ENCODE peak calls at places on chromosome 3, in ten cellular contexts. One of them, this sample, is unnamed.

GRCh38 chr3:61015840-61016239 is 235.4 kb downstream of the FHIT start:
- DNase-seq in cardiac fibroblast: no peak
- DNase-seq in fibroblast of lung: no peak
- DNase-seq in brain microvascular endothelial cell: no peak
- DNase-seq in small intestine: no peak
- DNase-seq in A549: no peak
- DNase-seq in kidney: no peak
- DNase-seq in bronchial epithelial cell: no peak
- DNase-seq in neural progenitor cell: no peak
- DNase-seq in heart right ventricle: no peak
- DNase-seq in this sample: no peak

GRCh38 chr3:105334138-105334882 is 32.4 kb upstream of the ALCAM start:
- DNase-seq in A549: no peak
- DNase-seq in brain microvascular endothelial cell: no peak
- DNase-seq in neural progenitor cell: no peak
- DNase-seq in cardiac fibroblast: peak; percentile 70
- DNase-seq in kidney: no peak
- DNase-seq in heart right ventricle: no peak
- DNase-seq in bronchial epithelial cell: peak; percentile 65
- DNase-seq in small intestine: no peak
- DNase-seq in fibroblast of lung: no peak
- DNase-seq in this sample: no peak

GRCh38 chr3:49158108-49158709 is 7.9 kb downstream of the CCDC71 start:
- DNase-seq in cardiac fibroblast: no peak
- DNase-seq in neural progenitor cell: peak; percentile 63
- DNase-seq in brain microvascular endothelial cell: no peak
- DNase-seq in fibroblast of lung: peak; percentile 19
- DNase-seq in heart right ventricle: no peak
- DNase-seq in kidney: no peak
- DNase-seq in A549: no peak
- DNase-seq in bronchial epithelial cell: peak; percentile 34
- DNase-seq in small intestine: peak; percentile 82
- DNase-seq in this sample: no peak

GRCh38 chr3:51953445-51953844 is 1.7 kb upstream of the GPR62 start:
- DNase-seq in kidney: no peak
- DNase-seq in heart right ventricle: no peak
- DNase-seq in bronchial epithelial cell: peak; percentile 89
- DNase-seq in neural progenitor cell: no peak
- DNase-seq in A549: no peak
- DNase-seq in cardiac fibroblast: peak; percentile 81
- DNase-seq in brain microvascular endothelial cell: peak; percentile 67
- DNase-seq in fibroblast of lung: peak; percentile 68
- DNase-seq in small intestine: no peak
- DNase-seq in this sample: no peak

GRCh38 chr3:63706321-63707085 is 54.0 kb downstream of the SNTN start:
- DNase-seq in small intestine: no peak
- DNase-seq in heart right ventricle: no peak
- DNase-seq in fibroblast of lung: no peak
- DNase-seq in kidney: no peak
- DNase-seq in bronchial epithelial cell: peak; percentile 73
- DNase-seq in A549: no peak
- DNase-seq in cardiac fibroblast: peak; percentile 16
- DNase-seq in neural progenitor cell: no peak
- DNase-seq in brain microvascular endothelial cell: no peak
- DNase-seq in this sample: no peak

GRCh38 chr3:136380530-136380929 is 130.4 kb downstream of the PCCB start:
- DNase-seq in neural progenitor cell: no peak
- DNase-seq in fibroblast of lung: peak; percentile 56
- DNase-seq in A549: no peak
- DNase-seq in heart right ventricle: no peak
- DNase-seq in kidney: no peak
- DNase-seq in brain microvascular endothelial cell: peak; percentile 50
- DNase-seq in bronchial epithelial cell: peak; percentile 36
- DNase-seq in small intestine: no peak
- DNase-seq in cardiac fibroblast: peak; percentile 46
- DNase-seq in this sample: no peak

GRCh38 chr3:71752911-71753715 is 542 bp upstream of the GPR27 start:
- DNase-seq in small intestine: no peak
- DNase-seq in cardiac fibroblast: no peak
- DNase-seq in A549: no peak
- DNase-seq in bronchial epithelial cell: no peak
- DNase-seq in brain microvascular endothelial cell: no peak
- DNase-seq in fibroblast of lung: no peak
- DNase-seq in neural progenitor cell: peak; percentile 29
- DNase-seq in heart right ventricle: no peak
- DNase-seq in kidney: peak; percentile 72
- DNase-seq in this sample: no peak

GRCh38 chr3:187130346-187131066 is 8.8 kb downstream of the RPL39L start:
- DNase-seq in A549: no peak
- DNase-seq in neural progenitor cell: no peak
- DNase-seq in bronchial epithelial cell: peak; percentile 83
- DNase-seq in fibroblast of lung: peak; percentile 68
- DNase-seq in small intestine: peak; percentile 80
- DNase-seq in brain microvascular endothelial cell: peak; percentile 69
- DNase-seq in cardiac fibroblast: peak; percentile 87
- DNase-seq in kidney: no peak
- DNase-seq in heart right ventricle: no peak
- DNase-seq in this sample: no peak

GRCh38 chr3:123423026-123423425 is 25.9 kb downstream of the ADCY5 start:
- DNase-seq in brain microvascular endothelial cell: no peak
- DNase-seq in kidney: peak; percentile 84
- DNase-seq in small intestine: peak; percentile 87
- DNase-seq in heart right ventricle: peak; percentile 59
- DNase-seq in fibroblast of lung: no peak
- DNase-seq in A549: no peak
- DNase-seq in cardiac fibroblast: no peak
- DNase-seq in neural progenitor cell: no peak
- DNase-seq in bronchial epithelial cell: no peak
- DNase-seq in this sample: no peak

GRCh38 chr3:149010504-149010951 is 19.2 kb downstream of the GYG1 start:
- DNase-seq in cardiac fibroblast: no peak
- DNase-seq in A549: no peak
- DNase-seq in small intestine: no peak
- DNase-seq in neural progenitor cell: no peak
- DNase-seq in bronchial epithelial cell: no peak
- DNase-seq in heart right ventricle: no peak
- DNase-seq in brain microvascular endothelial cell: no peak
- DNase-seq in fibroblast of lung: peak; percentile 62
- DNase-seq in kidney: no peak
- DNase-seq in this sample: no peak

GRCh38 chr3:5330152-5330810 is 142.8 kb downstream of the EDEM1 start:
- DNase-seq in kidney: no peak
- DNase-seq in fibroblast of lung: peak; percentile 1
- DNase-seq in heart right ventricle: no peak
- DNase-seq in cardiac fibroblast: peak; percentile 2
- DNase-seq in neural progenitor cell: no peak
- DNase-seq in brain microvascular endothelial cell: peak; percentile 0
- DNase-seq in A549: peak; percentile 35
- DNase-seq in bronchial epithelial cell: peak; percentile 97
- DNase-seq in small intestine: no peak
- DNase-seq in this sample: no peak

GRCh38 chr3:50406487-50406886 is 47.2 kb upstream of the TMEM115 start:
- DNase-seq in bronchial epithelial cell: no peak
- DNase-seq in kidney: no peak
- DNase-seq in heart right ventricle: no peak
- DNase-seq in cardiac fibroblast: no peak
- DNase-seq in small intestine: no peak
- DNase-seq in A549: no peak
- DNase-seq in fibroblast of lung: no peak
- DNase-seq in brain microvascular endothelial cell: no peak
- DNase-seq in neural progenitor cell: no peak
- DNase-seq in this sample: no peak

GRCh38 chr3:191774485-191774884 is 313.5 kb downstream of the PYDC2 start:
- DNase-seq in fibroblast of lung: no peak
- DNase-seq in small intestine: no peak
- DNase-seq in cardiac fibroblast: peak; percentile 41
- DNase-seq in bronchial epithelial cell: peak; percentile 27
- DNase-seq in neural progenitor cell: no peak
- DNase-seq in heart right ventricle: no peak
- DNase-seq in A549: peak; percentile 16
- DNase-seq in brain microvascular endothelial cell: no peak
- DNase-seq in kidney: no peak
- DNase-seq in this sample: no peak

GRCh38 chr3:150599611-150600297 is 3.4 kb upstream of the SELENOT start:
- DNase-seq in fibroblast of lung: peak; percentile 42
- DNase-seq in neural progenitor cell: no peak
- DNase-seq in heart right ventricle: no peak
- DNase-seq in brain microvascular endothelial cell: peak; percentile 87
- DNase-seq in kidney: no peak
- DNase-seq in bronchial epithelial cell: peak; percentile 95
- DNase-seq in cardiac fibroblast: peak; percentile 79
- DNase-seq in A549: no peak
- DNase-seq in small intestine: no peak
- DNase-seq in this sample: no peak

GRCh38 chr3:5304789-5305680 is 117.5 kb downstream of the EDEM1 start:
- DNase-seq in neural progenitor cell: peak; percentile 78
- DNase-seq in bronchial epithelial cell: peak; percentile 49
- DNase-seq in heart right ventricle: no peak
- DNase-seq in cardiac fibroblast: peak; percentile 55
- DNase-seq in brain microvascular endothelial cell: peak; percentile 20
- DNase-seq in A549: peak; percentile 41
- DNase-seq in small intestine: peak; percentile 70
- DNase-seq in kidney: no peak
- DNase-seq in fibroblast of lung: peak; percentile 20
- DNase-seq in this sample: no peak

GRCh38 chr3:14351617-14352001 is 50.8 kb upstream of the SLC6A6 start:
- DNase-seq in kidney: no peak
- DNase-seq in A549: no peak
- DNase-seq in heart right ventricle: no peak
- DNase-seq in cardiac fibroblast: no peak
- DNase-seq in bronchial epithelial cell: no peak
- DNase-seq in neural progenitor cell: no peak
- DNase-seq in small intestine: no peak
- DNase-seq in fibroblast of lung: no peak
- DNase-seq in brain microvascular endothelial cell: no peak
- DNase-seq in this sample: no peak

GRCh38 chr3:178336336-178336735 is 199.9 kb upstream of the KCNMB2 start:
- DNase-seq in heart right ventricle: no peak
- DNase-seq in fibroblast of lung: no peak
- DNase-seq in bronchial epithelial cell: no peak
- DNase-seq in A549: no peak
- DNase-seq in neural progenitor cell: no peak
- DNase-seq in small intestine: no peak
- DNase-seq in kidney: no peak
- DNase-seq in brain microvascular endothelial cell: no peak
- DNase-seq in cardiac fibroblast: no peak
- DNase-seq in this sample: no peak

DNA sequence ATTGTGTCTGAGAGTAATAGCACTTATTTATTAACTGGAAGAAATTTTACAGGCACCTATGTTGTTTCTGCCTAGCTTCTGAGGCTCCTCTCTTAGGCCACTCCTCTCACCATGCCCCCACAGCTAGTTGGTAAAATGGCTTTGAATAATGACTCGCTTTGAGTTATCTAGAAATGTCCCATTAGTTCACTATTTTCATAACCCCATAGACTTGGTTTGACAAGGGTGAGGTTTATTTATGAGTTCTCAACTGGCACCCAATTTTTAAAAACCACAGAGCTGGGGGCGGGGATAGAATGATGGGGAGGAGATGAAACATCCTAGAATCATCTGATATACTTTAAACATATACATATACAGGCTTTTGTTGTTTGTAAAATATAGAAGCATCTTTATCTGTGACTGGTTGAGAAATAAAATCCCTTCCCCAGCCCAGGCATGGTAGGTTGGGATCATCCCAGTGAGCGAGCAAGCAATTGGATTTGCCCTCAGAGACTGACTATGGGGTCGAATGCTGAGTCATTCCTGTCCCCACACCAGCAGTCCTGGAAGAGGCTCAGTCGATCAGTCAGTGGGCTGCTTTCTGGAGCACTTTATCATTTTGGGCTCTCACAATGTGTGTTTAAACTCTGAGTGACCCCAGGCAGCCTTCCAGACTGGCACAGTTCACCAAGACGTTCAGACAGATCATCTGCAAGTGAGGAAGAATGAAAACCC is 60.2 kb upstream of the TSEN2 start:
- DNase-seq in heart right ventricle: no peak
- DNase-seq in bronchial epithelial cell: no peak
- DNase-seq in neural progenitor cell: no peak
- DNase-seq in fibroblast of lung: peak; percentile 77
- DNase-seq in kidney: no peak
- DNase-seq in small intestine: no peak
- DNase-seq in brain microvascular endothelial cell: peak; percentile 76
- DNase-seq in cardiac fibroblast: peak; percentile 32
- DNase-seq in A549: no peak
- DNase-seq in this sample: no peak
- H3K4me3 ChIP-seq in heart right ventricle: no peak overlapping the region
- H3K4me3 ChIP-seq in bronchial epithelial cell: no peak overlapping the region
- H3K4me3 ChIP-seq in neural progenitor cell: no peak overlapping the region
- H3K4me3 ChIP-seq in fibroblast of lung: no peak overlapping the region
- H3K4me3 ChIP-seq in kidney: no peak overlapping the region
- H3K4me3 ChIP-seq in small intestine: no peak overlapping the region
- H3K4me3 ChIP-seq in brain microvascular endothelial cell: no peak overlapping the region
- H3K4me3 ChIP-seq in cardiac fibroblast: no peak overlapping the region
- H3K4me3 ChIP-seq in A549: no peak overlapping the region
- H3K4me3 ChIP-seq in this sample: no peak overlapping the region

GRCh38 chr3:65077124-65077523 is 389.3 kb upstream of the ADAMTS9 start:
- DNase-seq in fibroblast of lung: no peak
- DNase-seq in brain microvascular endothelial cell: no peak
- DNase-seq in A549: no peak
- DNase-seq in small intestine: no peak
- DNase-seq in bronchial epithelial cell: no peak
- DNase-seq in kidney: no peak
- DNase-seq in heart right ventricle: no peak
- DNase-seq in neural progenitor cell: no peak
- DNase-seq in cardiac fibroblast: no peak
- DNase-seq in this sample: no peak
- H3K4me3 ChIP-seq in fibroblast of lung: no peak overlapping the region
- H3K4me3 ChIP-seq in brain microvascular endothelial cell: no peak overlapping the region
- H3K4me3 ChIP-seq in A549: no peak overlapping the region
- H3K4me3 ChIP-seq in small intestine: no peak overlapping the region
- H3K4me3 ChIP-seq in bronchial epithelial cell: no peak overlapping the region
- H3K4me3 ChIP-seq in kidney: no peak overlapping the region
- H3K4me3 ChIP-seq in heart right ventricle: no peak overlapping the region
- H3K4me3 ChIP-seq in neural progenitor cell: no peak overlapping the region
- H3K4me3 ChIP-seq in cardiac fibroblast: no peak overlapping the region
- H3K4me3 ChIP-seq in this sample: no peak overlapping the region

DNA sequence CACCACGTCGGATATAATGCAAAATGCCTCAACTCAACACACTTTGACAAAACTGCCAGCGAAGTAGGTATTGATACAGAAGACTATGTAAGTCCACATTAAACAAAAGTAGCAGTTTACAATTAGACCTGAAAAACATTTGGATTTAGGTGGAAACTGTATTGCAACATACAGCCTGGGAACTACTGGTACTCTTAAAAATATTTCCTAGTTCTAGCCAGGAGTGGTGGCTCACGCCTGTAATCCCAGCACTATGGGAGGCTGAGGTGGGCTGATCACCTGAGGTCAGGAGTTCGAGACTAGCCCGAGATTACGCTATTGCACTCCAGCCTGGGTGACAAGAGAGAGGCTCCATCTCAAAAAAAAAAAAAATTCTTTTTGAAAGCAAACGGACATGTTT is 246.2 kb downstream of the ZBTB20 start:
- DNase-seq in A549: no peak
- DNase-seq in bronchial epithelial cell: peak; percentile 12
- DNase-seq in cardiac fibroblast: no peak
- DNase-seq in brain microvascular endothelial cell: no peak
- DNase-seq in kidney: no peak
- DNase-seq in neural progenitor cell: no peak
- DNase-seq in heart right ventricle: no peak
- DNase-seq in fibroblast of lung: no peak
- DNase-seq in small intestine: no peak
- DNase-seq in this sample: no peak
- H3K4me3 ChIP-seq in A549: peak overlapping the region; percentile 38
- H3K4me3 ChIP-seq in bronchial epithelial cell: peak overlapping the region; percentile 28
- H3K4me3 ChIP-seq in cardiac fibroblast: peak overlapping the region; percentile 40
- H3K4me3 ChIP-seq in brain microvascular endothelial cell: peak overlapping the region; percentile 35
- H3K4me3 ChIP-seq in kidney: peak overlapping the region; percentile 15
- H3K4me3 ChIP-seq in neural progenitor cell: no peak overlapping the region
- H3K4me3 ChIP-seq in heart right ventricle: no peak overlapping the region
- H3K4me3 ChIP-seq in fibroblast of lung: peak overlapping the region; percentile 51
- H3K4me3 ChIP-seq in small intestine: no peak overlapping the region
- H3K4me3 ChIP-seq in this sample: peak overlapping the region; percentile 43

GRCh38 chr3:46946856-46947544 is 29.5 kb downstream of the CCDC12 start:
- DNase-seq in kidney: peak; percentile 87
- DNase-seq in fibroblast of lung: peak; percentile 17
- DNase-seq in A549: peak; percentile 34
- DNase-seq in bronchial epithelial cell: peak; percentile 47
- DNase-seq in brain microvascular endothelial cell: peak; percentile 42
- DNase-seq in neural progenitor cell: no peak
- DNase-seq in cardiac fibroblast: peak; percentile 30
- DNase-seq in small intestine: peak; percentile 85
- DNase-seq in heart right ventricle: peak; percentile 40
- DNase-seq in this sample: no peak
- H3K4me3 ChIP-seq in kidney: no peak overlapping the region
- H3K4me3 ChIP-seq in fibroblast of lung: no peak overlapping the region
- H3K4me3 ChIP-seq in A549: no peak overlapping the region
- H3K4me3 ChIP-seq in bronchial epithelial cell: no peak overlapping the region
- H3K4me3 ChIP-seq in brain microvascular endothelial cell: no peak overlapping the region
- H3K4me3 ChIP-seq in neural progenitor cell: no peak overlapping the region
- H3K4me3 ChIP-seq in cardiac fibroblast: no peak overlapping the region
- H3K4me3 ChIP-seq in small intestine: no peak overlapping the region
- H3K4me3 ChIP-seq in heart right ventricle: no peak overlapping the region
- H3K4me3 ChIP-seq in this sample: no peak overlapping the region

This sample was measured in esophagus muscularis mucosa.